ENCODE peak calls at places on chromosomes 7 and 10, in nine cellular contexts. F is substantia nigra, U is lower leg skin, H is HEK293T, X is progenitor cell of endocrine pancreas, A is HFFc6, S is NCI-H510A, Q is T-helper 17 cell, Y is GDM1. I is an unnamed sample.

GRCh38 chr7:151687523-151688235 is 168.0 kb upstream of the RHEB start:
- DNase-seq in F (no peak), Q (no peak), A (peak), X (peak), U (peak), Y (no peak), S (no peak), H (peak), I (no peak)

GRCh38 chr10:103816431-103816830 is 38.9 kb downstream of the SH3PXD2A start:
- DNase-seq in X (no peak), Y (no peak), F (no peak), U (no peak), S (no peak), Q (no peak), H (no peak), A (no peak), I (no peak)

GRCh38 chr10:84291389-84291788 is 37.0 kb upstream of the CCSER2 start:
- DNase-seq in Q (no peak), H (peak), F (no peak), X (peak), S (no peak), Y (no peak), A (peak), U (no peak), I (no peak)

GRCh38 chr7:140192176-140192575 is 15.4 kb upstream of the KDM7A start:
- DNase-seq in A (no peak), X (no peak), Q (no peak), F (no peak), U (no peak), Y (no peak), S (no peak), H (no peak), I (no peak)

GRCh38 chr7:464177-464711 is 55.4 kb downstream of the PDGFA start:
- DNase-seq in A (no peak), U (no peak), Y (no peak), X (no peak), Q (peak), F (no peak), H (no peak), S (no peak), I (no peak)

GRCh38 chr10:77392851-77393250 is 244.8 kb downstream of the KCNMA1 start:
- DNase-seq in A (peak), H (no peak), U (no peak), Y (no peak), S (peak), X (no peak), Q (no peak), F (no peak), I (no peak)

GRCh38 chr10:69513617-69514016 is 59.6 kb downstream of the NEUROG3 start:
- DNase-seq in X (no peak), Y (no peak), U (no peak), F (no peak), S (no peak), A (no peak), Q (no peak), H (no peak), I (no peak)

GRCh38 chr7:35537067-35538023 is 157.6 kb downstream of the HERPUD2 start:
- DNase-seq in Q (peak), A (peak), Y (peak), H (peak), X (peak), S (peak), F (peak), U (peak), I (peak)

GRCh38 chr7:158204453-158204852 is 383.2 kb downstream of the PTPRN2 start:
- DNase-seq in Q (no peak), A (no peak), H (no peak), F (no peak), X (no peak), S (no peak), U (no peak), Y (no peak), I (no peak)

GRCh38 chr10:129545257-129545656 is 78.2 kb downstream of the MGMT start:
- DNase-seq in Q (no peak), F (no peak), Y (no peak), X (no peak), A (no peak), S (no peak), U (no peak), H (no peak), I (no peak)

GRCh38 chr7:102117743-102118142 is 168.9 kb upstream of the SH2B2 start:
- DNase-seq in Q (no peak), S (no peak), U (no peak), F (no peak), Y (no peak), X (no peak), A (peak), H (no peak), I (no peak)

GRCh38 chr10:4867520-4868356 is 41.7 kb downstream of the AKR1E2 start:
- DNase-seq in U (no peak), X (no peak), Y (no peak), F (no peak), H (no peak), A (no peak), S (no peak), Q (no peak), I (no peak)

GRCh38 chr10:84613336-84614021 is 285.1 kb downstream of the CCSER2 start:
- DNase-seq in H (peak), Q (no peak), S (peak), Y (no peak), X (peak), F (no peak), A (peak), U (no peak), I (no peak)

GRCh38 chr10:8473205-8473604 is 418.7 kb downstream of the GATA3 start:
- DNase-seq in U (no peak), Y (no peak), A (no peak), F (no peak), Q (no peak), X (no peak), H (no peak), S (no peak), I (no peak)

GRCh38 chr7:90274161-90274560 is 29.2 kb downstream of the CFAP69 start:
- DNase-seq in H (no peak), A (no peak), X (no peak), S (no peak), F (no peak), U (no peak), Y (no peak), Q (no peak), I (no peak)

GRCh38 chr7:65268782-65269149 is 104.9 kb upstream of the ZNF92 start:
- DNase-seq in F (no peak), U (no peak), Y (no peak), X (no peak), H (no peak), A (no peak), S (no peak), Q (no peak), I (no peak)

GRCh38 chr7:137439829-137440433 is 96.4 kb upstream of the PTN start:
- DNase-seq in F (no peak), H (no peak), X (no peak), A (no peak), Y (no peak), Q (no peak), U (no peak), S (no peak), I (no peak)

GRCh38 chr10:46270086-46270811 is 16.5 kb upstream of the ANTXRL start:
- DNase-seq in X (peak), Y (no peak), F (no peak), H (no peak), U (no peak), Q (no peak), S (no peak), A (no peak), I (no peak)

GRCh38 chr10:131899695-131900349 is 986 bp upstream of the PPP2R2D start:
- DNase-seq in Q (no peak), Y (no peak), S (no peak), X (no peak), H (peak), U (no peak), A (no peak), F (no peak), I (no peak)

GRCh38 chr10:109823196-109823595 is 100.1 kb downstream of the XPNPEP1 start:
- DNase-seq in S (no peak), H (no peak), Y (no peak), U (no peak), Q (no peak), A (peak), F (no peak), X (no peak), I (no peak)